ENCODE peak calls at places on chromosomes 1 and 21, in ten cellular contexts. Y, U, T, W, E, L, B, M, V and I are unnamed samples.

GRCh38 chr1:218828125-218828650 is 345.5 kb upstream of the LYPLAL1 start:
- DNase-seq in W (no peak), E (no peak), Y (no peak), L (no peak), T (no peak), U (no peak), V (no peak), B (no peak), M (no peak), I (no peak)

GRCh38 chr1:28456078-28456477 is 49.8 kb upstream of the RCC1 start:
- DNase-seq in L (no peak), V (no peak), W (no peak), E (no peak), M (no peak), T (no peak), U (no peak), Y (no peak), B (peak; percentile 50), I (peak; percentile 42)

GRCh38 chr21:20645344-20645743 is 352.9 kb upstream of the NCAM2 start:
- DNase-seq in U (no peak), T (no peak), B (no peak), V (no peak), M (no peak), E (no peak), W (no peak), Y (no peak), L (no peak), I (no peak)

GRCh38 chr1:225881081-225882007 is 836 bp downstream of the TMEM63A start:
- DNase-seq in U (peak; percentile 87), M (peak; percentile 50), T (no peak), Y (peak; percentile 58), E (no peak), B (peak; percentile 36), L (peak; percentile 43), V (peak; percentile 27), W (peak; percentile 83), I (no peak)

GRCh38 chr1:195193134-195193533 is 1415.1 kb downstream of the KCNT2 start:
- DNase-seq in W (no peak), B (no peak), L (no peak), V (no peak), Y (no peak), M (no peak), T (no peak), E (no peak), U (no peak), I (no peak)

GRCh38 chr1:17683551-17683950 is 71.6 kb upstream of the ACTL8 start:
- DNase-seq in B (no peak), V (no peak), T (no peak), U (no peak), E (no peak), Y (no peak), L (no peak), M (no peak), W (no peak), I (no peak)

GRCh38 chr1:158998781-158999161 is 10.9 kb upstream of the IFI16 start:
- DNase-seq in Y (no peak), E (no peak), U (peak; percentile 82), B (peak; percentile 30), W (peak; percentile 51), T (peak; percentile 57), V (no peak), L (no peak), M (peak; percentile 19), I (peak; percentile 33)

GRCh38 chr1:208936431-208936830 is 647.1 kb upstream of the CAMK1G start:
- DNase-seq in L (no peak), T (no peak), B (no peak), Y (no peak), E (no peak), U (no peak), W (no peak), V (no peak), M (no peak), I (no peak)

GRCh38 chr1:35536551-35537162 is 20.5 kb downstream of the KIAA0319L start:
- DNase-seq in W (no peak), E (no peak), L (no peak), Y (no peak), U (no peak), B (no peak), V (no peak), M (no peak), T (no peak), I (no peak)

GRCh38 chr1:33455537-33456301 is 16.7 kb upstream of the ZSCAN20 start:
- DNase-seq in Y (peak; percentile 45), M (peak; percentile 32), V (peak; percentile 18), W (peak; percentile 49), U (no peak), T (peak; percentile 82), E (no peak), B (peak; percentile 67), L (no peak), I (peak; percentile 13)

GRCh38 chr1:186536272-186536905 is 75.5 kb upstream of the PDC start:
- DNase-seq in T (no peak), L (no peak), B (no peak), E (no peak), V (no peak), W (no peak), U (no peak), Y (no peak), M (no peak), I (no peak)

GRCh38 chr1:115495603-115496002 is 146.2 kb upstream of the VANGL1 start:
- DNase-seq in V (no peak), W (no peak), L (no peak), M (no peak), B (peak; percentile 55), U (no peak), T (no peak), Y (no peak), E (no peak), I (no peak)

GRCh38 chr1:223421025-223421424 is 27.8 kb downstream of the CCDC185 start:
- DNase-seq in E (no peak), B (no peak), W (no peak), T (no peak), Y (no peak), V (no peak), L (no peak), U (no peak), M (no peak), I (no peak)

GRCh38 chr1:178724734-178725602 is at the start of gene RALGPS2:
- DNase-seq in V (peak; percentile 33), Y (peak; percentile 50), M (peak; percentile 74), L (peak; percentile 48), W (peak; percentile 82), E (peak; percentile 55), U (peak; percentile 88), B (peak; percentile 62), T (peak; percentile 82), I (peak; percentile 63)

GRCh38 chr1:87328121-87329050 is at the start of gene LMO4:
- DNase-seq in M (peak; percentile 91), W (peak; percentile 95), T (peak; percentile 96), U (peak; percentile 98), Y (peak; percentile 93), V (peak; percentile 85), L (peak; percentile 65), E (peak; percentile 86), B (peak; percentile 95), I (peak; percentile 84)

GRCh38 chr1:226060976-226061792 is 1.3 kb upstream of the H3-3A start:
- DNase-seq in W (no peak), Y (no peak), U (no peak), M (no peak), B (no peak), L (no peak), T (no peak), E (no peak), V (no peak), I (no peak)

GRCh38 chr1:49051647-49052046 is 275.0 kb upstream of the BEND5 start:
- DNase-seq in Y (no peak), V (no peak), E (no peak), U (no peak), B (no peak), W (no peak), L (no peak), M (no peak), T (no peak), I (no peak)